ENCODE peak calls at places on chromosomes 12 and 14, in nine cellular contexts. E is HuH-7.5, Y is neural crest cell, U is NCI-H2081 treated with DMSO at 0.1 percent for 48 hours, J is tibial nerve, K is upper lobe of right lung, S is osteoblast, Z is NCI-H510A, Q is Peyer's patch. R is an unnamed sample.

GRCh38 chr14:23478109-23478698 is 8.7 kb downstream of the NGDN start:
- DNase-seq in S (peak), Q (peak), K (no peak), Y (peak), Z (peak), U (no peak), E (no peak), J (peak), R (peak)

GRCh38 chr14:103232831-103233319 is 101.2 kb upstream of the EIF5 start:
- DNase-seq in Z (peak), Q (no peak), K (no peak), E (no peak), S (peak), U (peak), Y (no peak), J (no peak), R (no peak)

GRCh38 chr12:64318605-64319004 is 72.0 kb downstream of the C12orf56 start:
- DNase-seq in Z (no peak), Y (peak), U (no peak), S (peak), J (no peak), K (no peak), E (peak), Q (no peak), R (no peak)

GRCh38 chr12:6535960-6536847 is 1.9 kb downstream of the GAPDH start:
- DNase-seq in K (no peak), Y (no peak), U (no peak), Q (no peak), Z (no peak), E (no peak), J (no peak), S (peak), R (peak)

GRCh38 chr12:12943589-12944260 is 8.2 kb downstream of the GPRC5D start:
- DNase-seq in U (no peak), S (peak), J (no peak), E (no peak), Y (no peak), Z (no peak), K (no peak), Q (no peak), R (no peak)

GRCh38 chr14:32512813-32513212 is 183.7 kb downstream of the AKAP6 start:
- DNase-seq in Q (no peak), J (no peak), E (no peak), K (no peak), Z (no peak), S (no peak), Y (no peak), U (no peak), R (no peak)

GRCh38 chr14:94601961-94602391 is 10.2 kb upstream of the SERPINA3 start:
- DNase-seq in J (peak), S (peak), Y (no peak), U (no peak), E (no peak), Q (no peak), Z (no peak), K (no peak), R (no peak)

GRCh38 chr12:57844725-57845477 is 1.6 kb downstream of the CTDSP2 start:
- DNase-seq in K (peak), Z (no peak), S (peak), E (peak), Q (no peak), Y (no peak), U (no peak), J (peak), R (no peak)

GRCh38 chr12:121808623-121809022 is 4.8 kb downstream of the SETD1B start:
- DNase-seq in Q (no peak), Y (no peak), Z (no peak), K (no peak), J (no peak), U (no peak), E (no peak), S (no peak), R (no peak)

GRCh38 chr12:34126805-34127204 is 104.5 kb downstream of the ALG10 start:
- DNase-seq in E (no peak), Z (no peak), J (no peak), Q (no peak), K (no peak), U (no peak), Y (no peak), S (no peak), R (no peak)

GRCh38 chr12:94284859-94285258 is 136.5 kb downstream of the PLXNC1 start:
- DNase-seq in S (no peak), K (no peak), U (no peak), Q (no peak), Z (no peak), J (no peak), E (no peak), Y (no peak), R (no peak)

GRCh38 chr12:47899466-47899865 is 5.3 kb downstream of the VDR start:
- DNase-seq in J (no peak), E (no peak), S (peak), K (no peak), Y (no peak), U (no peak), Q (no peak), Z (no peak), R (no peak)

GRCh38 chr14:96038920-96039632 is at the start of gene C14orf132:
- DNase-seq in J (peak), Q (peak), S (peak), U (no peak), Z (peak), Y (peak), K (peak), E (peak), R (no peak)